ENCODE peak calls at places on chromosomes 1 and 21, in five cellular contexts. N is cardiac muscle cell, W is right cardiac atrium, I is mesendoderm, X is HCT116. V is an unnamed sample.

GRCh38 chr1:113292660-113293626 is 97.4 kb upstream of the MAGI3 start:
- DNase-seq in W (no peak), I (no peak), N (no peak), X (no peak), V (no peak)

GRCh38 chr1:116330846-116331245 is 42.2 kb upstream of the ATP1A1 start:
- DNase-seq in W (no peak), N (no peak), X (no peak), I (no peak), V (no peak)

GRCh38 chr1:7587108-7587507 is 184.0 kb upstream of the VAMP3 start:
- DNase-seq in W (no peak), I (no peak), X (no peak), N (no peak), V (no peak)

GRCh38 chr1:15504436-15504835 is 19.6 kb downstream of the CASP9 start:
- DNase-seq in X (no peak), W (no peak), N (no peak), I (no peak), V (no peak)

GRCh38 chr1:41980872-41981653 is 62.3 kb upstream of the HIVEP3 start:
- DNase-seq in N (no peak), W (no peak), X (no peak), I (peak; percentile 7), V (peak; percentile 32)

GRCh38 chr1:94852758-94853157 is 32.6 kb downstream of the SLC44A3 start:
- DNase-seq in W (no peak), X (no peak), N (no peak), I (no peak), V (no peak)

GRCh38 chr1:12005488-12006166 is 13.7 kb upstream of the MIIP start:
- DNase-seq in I (no peak), X (no peak), N (no peak), W (no peak), V (no peak)

GRCh38 chr1:101278845-101279244 is 42.0 kb downstream of the S1PR1 start:
- DNase-seq in N (no peak), X (no peak), W (no peak), I (no peak), V (no peak)

GRCh38 chr1:155591770-155592169 is 18.2 kb upstream of the MSTO1 start:
- DNase-seq in N (peak; percentile 64), I (peak; percentile 62), X (peak; percentile 70), W (no peak), V (peak; percentile 28)

GRCh38 chr1:207345644-207346561 is 24.4 kb downstream of the CD55 start:
- DNase-seq in W (peak; percentile 32), N (no peak), X (no peak), I (no peak), V (no peak)

GRCh38 chr1:162878000-162878596 is 17.1 kb upstream of the CCDC190 start:
- DNase-seq in X (peak; percentile 68), W (peak; percentile 45), N (peak; percentile 76), I (peak; percentile 85), V (peak; percentile 35)

GRCh38 chr21:44911384-44912157 is 9.1 kb downstream of the ITGB2 start:
- DNase-seq in W (peak; percentile 89), I (no peak), X (no peak), N (no peak), V (peak; percentile 74)

GRCh38 chr1:25148673-25149300 is 83.5 kb downstream of the SYF2 start:
- DNase-seq in X (no peak), I (peak; percentile 63), N (no peak), W (no peak), V (peak; percentile 24)

GRCh38 chr1:6358757-6359567 is 34.6 kb downstream of the ACOT7 start:
- DNase-seq in X (no peak), I (peak; percentile 71), N (peak; percentile 20), W (peak; percentile 82), V (peak; percentile 22)

GRCh38 chr1:27348861-27349783 is 7.3 kb downstream of the SYTL1 start:
- DNase-seq in I (peak; percentile 88), X (peak; percentile 62), W (peak; percentile 73), N (peak; percentile 69), V (no peak)

GRCh38 chr1:201139306-201139705 is 12.3 kb upstream of the ASCL5 start:
- DNase-seq in N (no peak), I (no peak), W (no peak), X (no peak), V (no peak)

GRCh38 chr1:201138311-201138840 is 11.4 kb upstream of the ASCL5 start:
- DNase-seq in X (no peak), I (no peak), N (no peak), W (no peak), V (no peak)

GRCh38 chr1:201139756-201140155 is 12.8 kb upstream of the ASCL5 start:
- DNase-seq in I (no peak), N (no peak), W (no peak), X (no peak), V (no peak)

GRCh38 chr1:201136696-201137392 is 9.9 kb upstream of the ASCL5 start:
- DNase-seq in N (no peak), W (no peak), X (no peak), I (no peak), V (no peak)

GRCh38 chr1:201137579-201138310 is 10.8 kb upstream of the ASCL5 start:
- DNase-seq in W (peak; percentile 90), X (no peak), N (no peak), I (no peak), V (no peak)
- H3K27ac ChIP-seq in W (peak overlapping the region; percentile 20), X (no peak overlapping the region), N (no peak overlapping the region), I (no peak overlapping the region), V (no peak overlapping the region)

GRCh38 chr1:208524920-208525319 is 280.7 kb upstream of the PLXNA2 start:
- DNase-seq in I (no peak), W (no peak), X (no peak), N (no peak), V (no peak)
- H3K27ac ChIP-seq in I (no peak overlapping the region), W (no peak overlapping the region), X (no peak overlapping the region), N (no peak overlapping the region), V (no peak overlapping the region)

DNA sequence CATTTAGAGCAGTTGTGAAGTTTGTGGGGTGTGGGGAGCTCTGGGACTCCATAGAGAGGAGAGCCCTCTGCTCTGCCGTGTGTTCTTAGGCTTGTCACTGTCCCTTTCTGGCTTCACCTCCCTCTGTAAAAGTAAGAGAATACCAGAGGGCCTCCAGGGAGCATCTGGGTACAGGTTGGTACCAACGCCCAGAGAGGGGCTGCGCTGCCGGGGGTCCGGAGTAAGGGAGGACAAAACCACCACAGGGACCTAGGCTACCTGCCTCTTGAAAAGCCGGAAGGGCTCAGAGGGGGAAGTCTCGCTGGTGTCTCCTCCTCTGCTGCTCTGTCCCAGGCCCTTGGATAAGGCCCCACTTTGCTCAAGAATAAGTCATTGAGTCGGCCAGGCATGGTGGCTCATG is 3.1 kb upstream of the TINAGL1 start:
- DNase-seq in X (no peak), W (no peak), N (no peak), I (no peak), V (no peak)
- H3K27ac ChIP-seq in X (peak overlapping the region; percentile 92), W (peak overlapping the region; percentile 10), N (no peak overlapping the region), I (no peak overlapping the region), V (no peak overlapping the region)

DNA sequence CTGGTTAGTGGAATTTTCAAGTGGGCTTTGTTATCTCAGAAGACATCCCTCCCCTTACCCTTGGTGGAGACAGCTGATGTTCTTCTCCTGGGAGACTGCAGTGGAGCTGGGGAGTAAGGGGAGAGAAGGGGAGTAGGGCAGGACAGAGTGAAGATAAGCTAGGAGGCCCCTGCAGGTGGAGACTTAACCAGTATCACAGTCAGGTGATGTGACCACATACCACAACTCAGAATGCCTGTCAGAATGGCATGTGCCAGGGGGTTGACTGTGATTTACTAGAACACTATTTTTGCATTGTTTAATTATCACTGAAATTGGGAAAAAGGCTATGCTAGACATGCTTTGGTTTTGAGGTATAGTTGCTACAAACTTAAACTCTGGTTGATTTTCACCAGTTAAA is 124.6 kb downstream of the NRDC start:
- DNase-seq in W (no peak), I (peak; percentile 46), X (no peak), N (no peak), V (no peak)
- H3K27ac ChIP-seq in W (no peak overlapping the region), I (no peak overlapping the region), X (no peak overlapping the region), N (peak overlapping the region; percentile 41), V (no peak overlapping the region)

GRCh38 chr1:117611894-117612481 is 6.1 kb downstream of the TENT5C start:
- DNase-seq in W (no peak), I (no peak), X (no peak), N (no peak), V (no peak)

GRCh38 chr1:117615474-117615873 is 9.6 kb downstream of the TENT5C start:
- DNase-seq in W (no peak), I (no peak), X (no peak), N (no peak), V (peak; percentile 89)

GRCh38 chr1:117612517-117613248 is 6.8 kb downstream of the TENT5C start:
- DNase-seq in I (peak; percentile 42), N (peak; percentile 43), X (peak; percentile 36), W (no peak), V (no peak)

GRCh38 chr1:117613969-117614865 is 8.4 kb downstream of the TENT5C start:
- DNase-seq in I (no peak), N (no peak), W (no peak), X (no peak), V (no peak)

GRCh38 chr1:117613249-117613968 is 7.6 kb downstream of the TENT5C start:
- DNase-seq in W (no peak), I (no peak), N (no peak), X (no peak), V (no peak)
- H3K27ac ChIP-seq in W (peak overlapping the region; percentile 93), I (no peak overlapping the region), N (no peak overlapping the region), X (no peak overlapping the region), V (peak overlapping the region; percentile 92)

DNA sequence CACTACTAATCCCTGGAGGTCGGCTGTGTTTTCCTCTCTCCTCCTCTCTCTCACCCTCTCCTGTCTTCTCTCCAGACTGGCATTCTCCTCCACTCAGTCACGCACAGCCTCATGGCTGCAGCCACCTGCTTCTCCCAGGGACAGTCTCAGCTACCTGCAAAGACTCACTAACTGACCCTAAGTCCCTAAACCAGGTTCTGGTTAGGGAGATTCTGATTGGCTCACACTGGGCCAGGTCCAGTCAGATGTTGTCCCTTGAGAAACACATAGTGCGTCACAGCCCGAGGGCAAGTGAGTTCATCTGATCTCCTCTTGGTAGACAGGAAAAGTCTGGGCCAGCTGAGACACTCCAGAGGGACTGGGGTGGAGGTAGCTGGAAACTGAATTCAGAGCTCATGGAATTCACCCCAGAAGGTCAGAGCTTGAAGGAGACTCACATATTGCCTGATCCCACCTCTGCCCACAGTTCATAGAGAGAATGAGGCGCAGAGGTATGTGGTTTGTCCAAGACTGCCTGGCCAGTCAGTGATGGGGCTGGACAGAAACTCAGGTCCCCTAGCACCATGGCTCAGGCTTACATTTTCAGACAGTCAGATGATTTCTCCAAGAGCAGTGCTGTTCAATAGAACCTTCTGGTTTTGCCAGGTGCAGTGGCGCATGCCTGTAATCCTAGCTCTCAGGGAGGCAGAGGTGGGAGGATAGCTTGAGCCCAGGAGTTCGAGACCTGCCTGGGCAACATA is 40.4 kb upstream of the RPL11 start:
- DNase-seq in W (peak; percentile 84), I (peak; percentile 43), X (no peak), N (no peak), V (no peak)
- H3K27ac ChIP-seq in W (peak overlapping the region; percentile 70), I (no peak overlapping the region), X (no peak overlapping the region), N (no peak overlapping the region), V (no peak overlapping the region)

V was measured in DND-41.